ENCODE peak calls at places on chromosome 7, in seven cellular contexts. One of them, this sample, is unnamed.

GRCh38 chr7:12422449-12423320 is 19.0 kb upstream of the VWDE start:
- DNase-seq in small intestine: no peak
- DNase-seq in MM.1S: no peak
- DNase-seq in Peyer's patch: no peak
- DNase-seq in AG04450: no peak
- DNase-seq in H7: no peak
- DNase-seq in right atrium auricular region: no peak
- DNase-seq in this sample: no peak

GRCh38 chr7:2461268-2462026 is 14.8 kb downstream of the GRIFIN start:
- DNase-seq in small intestine: no peak
- DNase-seq in MM.1S: no peak
- DNase-seq in Peyer's patch: no peak
- DNase-seq in AG04450: no peak
- DNase-seq in H7: peak; percentile 81
- DNase-seq in right atrium auricular region: no peak
- DNase-seq in this sample: no peak

GRCh38 chr7:18583305-18583704 is 87.8 kb downstream of the HDAC9 start:
- DNase-seq in small intestine: no peak
- DNase-seq in MM.1S: no peak
- DNase-seq in Peyer's patch: no peak
- DNase-seq in AG04450: no peak
- DNase-seq in H7: no peak
- DNase-seq in right atrium auricular region: no peak
- DNase-seq in this sample: no peak

GRCh38 chr7:122790558-122790957 is 87.8 kb upstream of the RNF148 start:
- DNase-seq in small intestine: no peak
- DNase-seq in MM.1S: no peak
- DNase-seq in Peyer's patch: no peak
- DNase-seq in AG04450: no peak
- DNase-seq in H7: no peak
- DNase-seq in right atrium auricular region: no peak
- DNase-seq in this sample: no peak

GRCh38 chr7:35519971-35520809 is 174.7 kb downstream of the HERPUD2 start:
- DNase-seq in small intestine: peak; percentile 62
- DNase-seq in MM.1S: peak; percentile 69
- DNase-seq in Peyer's patch: peak; percentile 26
- DNase-seq in AG04450: peak; percentile 13
- DNase-seq in H7: peak; percentile 83
- DNase-seq in right atrium auricular region: peak; percentile 89
- DNase-seq in this sample: peak; percentile 45

GRCh38 chr7:103094102-103094501 is 19.2 kb downstream of the ARMC10 start:
- DNase-seq in small intestine: peak; percentile 4
- DNase-seq in MM.1S: no peak
- DNase-seq in Peyer's patch: no peak
- DNase-seq in AG04450: no peak
- DNase-seq in H7: no peak
- DNase-seq in right atrium auricular region: no peak
- DNase-seq in this sample: no peak

GRCh38 chr7:50739744-50740455 is 42.8 kb downstream of the GRB10 start:
- DNase-seq in small intestine: peak; percentile 61
- DNase-seq in MM.1S: peak; percentile 42
- DNase-seq in Peyer's patch: peak; percentile 46
- DNase-seq in AG04450: no peak
- DNase-seq in H7: no peak
- DNase-seq in right atrium auricular region: no peak
- DNase-seq in this sample: peak; percentile 91

GRCh38 chr7:158284617-158285382 is 302.8 kb downstream of the PTPRN2 start:
- DNase-seq in small intestine: no peak
- DNase-seq in MM.1S: no peak
- DNase-seq in Peyer's patch: no peak
- DNase-seq in AG04450: no peak
- DNase-seq in H7: peak; percentile 28
- DNase-seq in right atrium auricular region: peak; percentile 23
- DNase-seq in this sample: no peak

GRCh38 chr7:107045195-107045960 is 873 bp downstream of the PRKAR2B start:
- DNase-seq in small intestine: no peak
- DNase-seq in MM.1S: no peak
- DNase-seq in Peyer's patch: no peak
- DNase-seq in AG04450: no peak
- DNase-seq in H7: peak; percentile 59
- DNase-seq in right atrium auricular region: no peak
- DNase-seq in this sample: no peak

GRCh38 chr7:134203186-134203889 is 76.2 kb downstream of the LRGUK start:
- DNase-seq in small intestine: no peak
- DNase-seq in MM.1S: no peak
- DNase-seq in Peyer's patch: no peak
- DNase-seq in AG04450: no peak
- DNase-seq in H7: no peak
- DNase-seq in right atrium auricular region: no peak
- DNase-seq in this sample: no peak

GRCh38 chr7:123828805-123829204 is 16.2 kb upstream of the HYAL4 start:
- DNase-seq in small intestine: no peak
- DNase-seq in MM.1S: no peak
- DNase-seq in Peyer's patch: no peak
- DNase-seq in AG04450: no peak
- DNase-seq in H7: no peak
- DNase-seq in right atrium auricular region: no peak
- DNase-seq in this sample: no peak

GRCh38 chr7:45390180-45390579 is 184.0 kb upstream of the ADCY1 start:
- DNase-seq in small intestine: no peak
- DNase-seq in MM.1S: no peak
- DNase-seq in Peyer's patch: no peak
- DNase-seq in AG04450: no peak
- DNase-seq in H7: no peak
- DNase-seq in right atrium auricular region: peak; percentile 16
- DNase-seq in this sample: no peak

GRCh38 chr7:27110977-27111752 is 8.7 kb upstream of the HOXA2 start:
- DNase-seq in small intestine: no peak
- DNase-seq in MM.1S: no peak
- DNase-seq in Peyer's patch: no peak
- DNase-seq in AG04450: no peak
- DNase-seq in H7: peak; percentile 48
- DNase-seq in right atrium auricular region: no peak
- DNase-seq in this sample: no peak

GRCh38 chr7:40437936-40438634 is 303.3 kb downstream of the SUGCT start:
- DNase-seq in small intestine: no peak
- DNase-seq in MM.1S: no peak
- DNase-seq in Peyer's patch: no peak
- DNase-seq in AG04450: no peak
- DNase-seq in H7: no peak
- DNase-seq in right atrium auricular region: no peak
- DNase-seq in this sample: no peak

GRCh38 chr7:22016547-22016946 is 70.8 kb upstream of the CDCA7L start:
- DNase-seq in small intestine: no peak
- DNase-seq in MM.1S: no peak
- DNase-seq in Peyer's patch: no peak
- DNase-seq in AG04450: no peak
- DNase-seq in H7: no peak
- DNase-seq in right atrium auricular region: no peak
- DNase-seq in this sample: no peak

GRCh38 chr7:83579740-83580139 is 69.2 kb downstream of the SEMA3E start:
- DNase-seq in small intestine: no peak
- DNase-seq in MM.1S: no peak
- DNase-seq in Peyer's patch: no peak
- DNase-seq in AG04450: no peak
- DNase-seq in H7: no peak
- DNase-seq in right atrium auricular region: no peak
- DNase-seq in this sample: no peak

GRCh38 chr7:130352335-130353074 is 7.9 kb downstream of the CPA5 start:
- DNase-seq in small intestine: no peak
- DNase-seq in MM.1S: no peak
- DNase-seq in Peyer's patch: no peak
- DNase-seq in AG04450: no peak
- DNase-seq in H7: no peak
- DNase-seq in right atrium auricular region: no peak
- DNase-seq in this sample: no peak

GRCh38 chr7:66800591-66800990 is 60.1 kb downstream of the RABGEF1 start:
- DNase-seq in small intestine: no peak
- DNase-seq in MM.1S: no peak
- DNase-seq in Peyer's patch: no peak
- DNase-seq in AG04450: no peak
- DNase-seq in H7: no peak
- DNase-seq in right atrium auricular region: no peak
- DNase-seq in this sample: no peak

GRCh38 chr7:82527831-82528230 is 84.3 kb upstream of the CACNA2D1 start:
- DNase-seq in small intestine: no peak
- DNase-seq in MM.1S: no peak
- DNase-seq in Peyer's patch: no peak
- DNase-seq in AG04450: no peak
- DNase-seq in H7: no peak
- DNase-seq in right atrium auricular region: no peak
- DNase-seq in this sample: no peak

GRCh38 chr7:137351941-137352340 is 8.4 kb upstream of the PTN start:
- DNase-seq in small intestine: no peak
- DNase-seq in MM.1S: no peak
- DNase-seq in Peyer's patch: no peak
- DNase-seq in AG04450: no peak
- DNase-seq in H7: no peak
- DNase-seq in right atrium auricular region: no peak
- DNase-seq in this sample: no peak

GRCh38 chr7:29806793-29807178 is 478 bp downstream of the WIPF3 start:
- DNase-seq in small intestine: no peak
- DNase-seq in MM.1S: no peak
- DNase-seq in Peyer's patch: no peak
- DNase-seq in AG04450: no peak
- DNase-seq in H7: peak; percentile 74
- DNase-seq in right atrium auricular region: no peak
- DNase-seq in this sample: no peak
- H3K27me3 ChIP-seq in small intestine: peaks cover 26% of the 10 kb centered on the region
- H3K27me3 ChIP-seq in MM.1S: peaks cover 6% of the 10 kb centered on the region
- H3K27me3 ChIP-seq in Peyer's patch: no peaks in the 10 kb centered on the region
- H3K27me3 ChIP-seq in AG04450: peaks cover 43% of the 10 kb centered on the region
- H3K27me3 ChIP-seq in H7: peaks cover 26% of the 10 kb centered on the region
- H3K27me3 ChIP-seq in right atrium auricular region: no peaks in the 10 kb centered on the region
- H3K27me3 ChIP-seq in this sample: no peaks in the 10 kb centered on the region

GRCh38 chr7:156543699-156544098 is 96.9 kb upstream of the RNF32 start:
- DNase-seq in small intestine: no peak
- DNase-seq in MM.1S: no peak
- DNase-seq in Peyer's patch: no peak
- DNase-seq in AG04450: no peak
- DNase-seq in H7: no peak
- DNase-seq in right atrium auricular region: no peak
- DNase-seq in this sample: no peak
- H3K27me3 ChIP-seq in small intestine: no peaks in the 10 kb centered on the region
- H3K27me3 ChIP-seq in MM.1S: peaks cover 4% of the 10 kb centered on the region
- H3K27me3 ChIP-seq in Peyer's patch: no peaks in the 10 kb centered on the region
- H3K27me3 ChIP-seq in AG04450: no peaks in the 10 kb centered on the region
- H3K27me3 ChIP-seq in H7: no peaks in the 10 kb centered on the region
- H3K27me3 ChIP-seq in right atrium auricular region: no peaks in the 10 kb centered on the region
- H3K27me3 ChIP-seq in this sample: no peaks in the 10 kb centered on the region

GRCh38 chr7:93575555-93576397 is 1.3 kb upstream of the CALCR start:
- DNase-seq in small intestine: no peak
- DNase-seq in MM.1S: no peak
- DNase-seq in Peyer's patch: no peak
- DNase-seq in AG04450: no peak
- DNase-seq in H7: no peak
- DNase-seq in right atrium auricular region: peak; percentile 56
- DNase-seq in this sample: no peak

GRCh38 chr7:93569189-93569588 is 5.3 kb downstream of the CALCR start:
- DNase-seq in small intestine: no peak
- DNase-seq in MM.1S: no peak
- DNase-seq in Peyer's patch: no peak
- DNase-seq in AG04450: no peak
- DNase-seq in H7: no peak
- DNase-seq in right atrium auricular region: no peak
- DNase-seq in this sample: no peak

GRCh38 chr7:93574269-93574645 is 267 bp downstream of the CALCR start:
- DNase-seq in small intestine: no peak
- DNase-seq in MM.1S: no peak
- DNase-seq in Peyer's patch: no peak
- DNase-seq in AG04450: no peak
- DNase-seq in H7: peak; percentile 57
- DNase-seq in right atrium auricular region: no peak
- DNase-seq in this sample: no peak

GRCh38 chr7:93578762-93579161 is 4.2 kb upstream of the CALCR start:
- DNase-seq in small intestine: peak; percentile 3
- DNase-seq in MM.1S: no peak
- DNase-seq in Peyer's patch: no peak
- DNase-seq in AG04450: no peak
- DNase-seq in H7: no peak
- DNase-seq in right atrium auricular region: no peak
- DNase-seq in this sample: no peak

GRCh38 chr7:93574646-93575554 is at the start of gene CALCR:
- DNase-seq in small intestine: no peak
- DNase-seq in MM.1S: no peak
- DNase-seq in Peyer's patch: no peak
- DNase-seq in AG04450: no peak
- DNase-seq in H7: peak; percentile 82
- DNase-seq in right atrium auricular region: no peak
- DNase-seq in this sample: no peak
- H3K27me3 ChIP-seq in small intestine: peaks cover 14% of the 10 kb centered on the region
- H3K27me3 ChIP-seq in MM.1S: peaks cover 5% of the 10 kb centered on the region
- H3K27me3 ChIP-seq in Peyer's patch: no peaks in the 10 kb centered on the region
- H3K27me3 ChIP-seq in AG04450: peaks cover 10% of the 10 kb centered on the region
- H3K27me3 ChIP-seq in H7: peaks cover 45% of the 10 kb centered on the region
- H3K27me3 ChIP-seq in right atrium auricular region: peaks cover 3% of the 10 kb centered on the region
- H3K27me3 ChIP-seq in this sample: no peaks in the 10 kb centered on the region

GRCh38 chr7:1402791-1403755 is 56.2 kb downstream of the MICALL2 start:
- DNase-seq in small intestine: no peak
- DNase-seq in MM.1S: no peak
- DNase-seq in Peyer's patch: no peak
- DNase-seq in AG04450: no peak
- DNase-seq in H7: peak; percentile 59
- DNase-seq in right atrium auricular region: no peak
- DNase-seq in this sample: no peak

GRCh38 chr7:1401011-1401410 is 58.3 kb downstream of the MICALL2 start:
- DNase-seq in small intestine: no peak
- DNase-seq in MM.1S: no peak
- DNase-seq in Peyer's patch: no peak
- DNase-seq in AG04450: no peak
- DNase-seq in H7: no peak
- DNase-seq in right atrium auricular region: no peak
- DNase-seq in this sample: no peak

GRCh38 chr7:1402110-1402790 is 57.0 kb downstream of the MICALL2 start:
- DNase-seq in small intestine: no peak
- DNase-seq in MM.1S: no peak
- DNase-seq in Peyer's patch: no peak
- DNase-seq in AG04450: no peak
- DNase-seq in H7: no peak
- DNase-seq in right atrium auricular region: no peak
- DNase-seq in this sample: no peak

GRCh38 chr7:1397491-1398327 is 61.6 kb downstream of the MICALL2 start:
- DNase-seq in small intestine: no peak
- DNase-seq in MM.1S: no peak
- DNase-seq in Peyer's patch: no peak
- DNase-seq in AG04450: no peak
- DNase-seq in H7: peak; percentile 9
- DNase-seq in right atrium auricular region: no peak
- DNase-seq in this sample: no peak

GRCh38 chr7:1400351-1400750 is 58.9 kb downstream of the MICALL2 start:
- DNase-seq in small intestine: no peak
- DNase-seq in MM.1S: no peak
- DNase-seq in Peyer's patch: no peak
- DNase-seq in AG04450: no peak
- DNase-seq in H7: peak; percentile 55
- DNase-seq in right atrium auricular region: no peak
- DNase-seq in this sample: no peak
- H3K27me3 ChIP-seq in small intestine: peaks cover 25% of the 10 kb centered on the region
- H3K27me3 ChIP-seq in MM.1S: peaks cover 94% of the 10 kb centered on the region
- H3K27me3 ChIP-seq in Peyer's patch: no peaks in the 10 kb centered on the region
- H3K27me3 ChIP-seq in AG04450: peaks cover 37% of the 10 kb centered on the region
- H3K27me3 ChIP-seq in H7: peaks cover 16% of the 10 kb centered on the region
- H3K27me3 ChIP-seq in right atrium auricular region: peaks cover 10% of the 10 kb centered on the region
- H3K27me3 ChIP-seq in this sample: peaks cover 12% of the 10 kb centered on the region

This sample was measured in CD4-positive, alpha-beta memory T cell.